ENCODE peak calls at places on chromosomes 4 and X, in eight cellular contexts. H is cardiac muscle cell, G is left ventricle myocardium inferior, U is neuronal stem cell, Y is PC-9, J is GM12878, D is ovary, E is breast epithelium. M is an unnamed sample.

GRCh38 chrX:69218407-69218806 is 53.2 kb upstream of the PJA1 start:
- DNase-seq in H (no peak), E (no peak), J (no peak), G (no peak), D (no peak), Y (no peak), U (no peak), M (no peak)

GRCh38 chr4:185863946-185864345 is 52.0 kb upstream of the SORBS2 start:
- DNase-seq in J (no peak), U (no peak), G (no peak), H (no peak), E (no peak), Y (no peak), D (no peak), M (no peak)

GRCh38 chr4:154073107-154073817 is 284.4 kb upstream of the SFRP2 start:
- DNase-seq in J (no peak), Y (no peak), U (no peak), D (no peak), H (no peak), E (no peak), G (no peak), M (no peak)

GRCh38 chrX:96182366-96182765 is 502.3 kb upstream of the DIAPH2 start:
- DNase-seq in U (no peak), G (no peak), J (no peak), E (no peak), D (no peak), H (peak; percentile 61), Y (peak; percentile 35), M (no peak)

GRCh38 chrX:108323751-108324150 is 114.5 kb downstream of the COL4A6 start:
- DNase-seq in Y (no peak), G (no peak), J (no peak), E (no peak), D (no peak), U (no peak), H (no peak), M (no peak)

GRCh38 chr4:46878641-46879040 is 30.4 kb downstream of the COX7B2 start:
- DNase-seq in D (no peak), H (no peak), E (no peak), Y (no peak), G (no peak), J (no peak), U (no peak), M (no peak)

GRCh38 chr4:186934841-186935443 is 211.3 kb upstream of the FAT1 start:
- DNase-seq in H (no peak), G (no peak), Y (peak; percentile 56), E (no peak), J (no peak), U (no peak), D (no peak), M (no peak)

GRCh38 chr4:112252234-112252633 is 20.6 kb downstream of the AP1AR start:
- DNase-seq in H (no peak), J (no peak), E (no peak), Y (no peak), G (no peak), U (no peak), D (no peak), M (no peak)

GRCh38 chr4:15317246-15317645 is 110.6 kb upstream of the C1QTNF7 start:
- DNase-seq in G (no peak), E (no peak), Y (no peak), H (no peak), J (no peak), U (no peak), D (no peak), M (no peak)

GRCh38 chrX:1657367-1658082 is 42.7 kb downstream of the ASMT start:
- DNase-seq in D (no peak), J (peak; percentile 62), H (peak; percentile 2), Y (no peak), U (no peak), G (no peak), E (no peak), M (no peak)

GRCh38 chr4:62709618-62710252 is 1509.6 kb downstream of the ADGRL3 start:
- DNase-seq in H (peak; percentile 66), D (no peak), G (no peak), U (peak; percentile 27), Y (no peak), J (no peak), E (no peak), M (no peak)

GRCh38 chr4:6644792-6645530 is 4.5 kb downstream of the MRFAP1 start:
- DNase-seq in E (no peak), D (no peak), U (no peak), Y (no peak), G (no peak), J (no peak), H (no peak), M (no peak)

GRCh38 chr4:103204114-103204513 is 6.0 kb upstream of the CENPE start:
- DNase-seq in Y (no peak), U (no peak), J (no peak), G (no peak), E (no peak), D (no peak), H (peak; percentile 7), M (no peak)

GRCh38 chrX:1444896-1445480 is 7.7 kb downstream of the ASMTL start:
- DNase-seq in G (no peak), H (no peak), J (no peak), E (no peak), Y (no peak), U (no peak), D (no peak), M (peak; percentile 10)

GRCh38 chrX:111442791-111443190 is 30.8 kb upstream of the DCX start:
- DNase-seq in U (no peak), H (no peak), J (no peak), G (no peak), Y (no peak), D (no peak), E (no peak), M (no peak)

GRCh38 chr4:94517492-94517891 is 65.8 kb downstream of the PDLIM5 start:
- DNase-seq in Y (no peak), G (no peak), H (no peak), U (no peak), E (no peak), D (no peak), J (no peak), M (no peak)

GRCh38 chr4:77002721-77003120 is 53.2 kb downstream of the SEPTIN11 start:
- DNase-seq in H (no peak), E (no peak), Y (no peak), J (no peak), D (no peak), G (no peak), U (no peak), M (no peak)

GRCh38 chr4:164252286-164252685 is 501.6 kb upstream of the SMIM31 start:
- DNase-seq in G (no peak), E (no peak), U (peak; percentile 55), Y (no peak), D (no peak), J (no peak), H (peak; percentile 55), M (no peak)

GRCh38 chr4:177455591-177455990 is 13.4 kb upstream of the AGA start:
- DNase-seq in U (no peak), E (no peak), J (no peak), H (peak; percentile 55), G (no peak), D (no peak), Y (no peak), M (no peak)

GRCh38 chr4:53809816-53810215 is 218.5 kb upstream of the LNX1 start:
- DNase-seq in U (no peak), J (no peak), D (no peak), E (no peak), H (no peak), Y (no peak), G (no peak), M (no peak)

GRCh38 chrX:70026112-70026850 is 23.5 kb downstream of the AWAT2 start:
- DNase-seq in E (no peak), U (no peak), J (no peak), Y (no peak), H (no peak), D (no peak), G (no peak), M (no peak)

GRCh38 chr4:16706251-16706650 is 192.2 kb downstream of the LDB2 start:
- DNase-seq in J (no peak), Y (no peak), E (no peak), G (no peak), U (no peak), H (no peak), D (no peak), M (no peak)

GRCh38 chr4:16710198-16710597 is 188.2 kb downstream of the LDB2 start:
- DNase-seq in Y (no peak), E (no peak), H (no peak), J (no peak), U (no peak), D (no peak), G (no peak), M (no peak)

GRCh38 chr4:16704488-16704887 is 194.0 kb downstream of the LDB2 start:
- DNase-seq in J (no peak), E (no peak), D (no peak), Y (no peak), G (no peak), U (no peak), H (no peak), M (no peak)

GRCh38 chr4:16705341-16705740 is 193.1 kb downstream of the LDB2 start:
- DNase-seq in H (no peak), Y (no peak), E (no peak), U (no peak), D (no peak), J (no peak), G (no peak), M (no peak)

DNA sequence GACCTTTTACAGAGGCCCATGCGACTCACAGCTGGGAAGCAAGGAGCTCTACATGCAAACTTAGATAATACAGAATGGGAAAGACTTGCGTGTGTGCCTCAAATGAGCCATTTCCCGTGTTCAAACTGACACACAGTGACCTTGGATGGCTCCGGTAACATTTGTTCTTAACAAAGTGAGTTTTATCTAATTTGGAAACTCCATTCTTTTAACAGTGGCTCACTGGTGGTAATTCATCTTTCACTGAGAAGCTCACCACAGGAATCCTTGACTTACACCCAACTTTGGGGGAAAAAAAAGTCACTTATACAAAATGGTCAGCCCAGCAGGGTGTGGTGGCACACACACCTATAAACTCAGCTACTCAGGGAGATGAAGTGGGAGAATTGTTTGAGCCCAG is 190.6 kb downstream of the LDB2 start:
- DNase-seq in G (no peak), H (no peak), Y (no peak), J (no peak), E (no peak), U (no peak), D (no peak), M (no peak)
- H3K27ac ChIP-seq in G (no peak overlapping the region), H (no peak overlapping the region), Y (no peak overlapping the region), J (no peak overlapping the region), E (no peak overlapping the region), U (no peak overlapping the region), D (no peak overlapping the region), M (no peak overlapping the region)

GRCh38 chr4:8194306-8195242 is 4.5 kb upstream of the SH3TC1 start:
- DNase-seq in G (no peak), E (no peak), Y (no peak), D (no peak), J (no peak), H (no peak), U (no peak), M (no peak)
- H3K4me1 ChIP-seq in G (peaks cover 81% of the 10 kb centered on the region), E (peaks cover 7% of the 10 kb centered on the region), Y (peaks cover 52% of the 10 kb centered on the region), D (peaks cover 19% of the 10 kb centered on the region), J (peaks cover 25% of the 10 kb centered on the region), H (no peaks in the 10 kb centered on the region), U (peaks cover 6% of the 10 kb centered on the region), M (peaks cover 59% of the 10 kb centered on the region)

GRCh38 chrX:40952855-40953254 is 132.4 kb upstream of the USP9X start:
- DNase-seq in H (no peak), U (no peak), J (peak; percentile 26), E (no peak), Y (no peak), G (no peak), D (no peak), M (no peak)
- H3K4me3 ChIP-seq in H (no peak overlapping the region), U (no peak overlapping the region), J (peak overlapping the region; percentile 25), E (peak overlapping the region; percentile 21), Y (no peak overlapping the region), G (peak overlapping the region; percentile 45), D (no peak overlapping the region), M (peak overlapping the region; percentile 19)

GRCh38 chr4:35247047-35247446 is 997.3 kb downstream of the ARAP2 start:
- DNase-seq in Y (no peak), J (no peak), H (no peak), E (no peak), D (no peak), G (no peak), U (no peak), M (no peak)
- H3K27ac ChIP-seq in Y (no peak overlapping the region), J (no peak overlapping the region), H (no peak overlapping the region), E (no peak overlapping the region), D (no peak overlapping the region), G (no peak overlapping the region), U (no peak overlapping the region), M (no peak overlapping the region)